ENCODE peak calls at places on chromosomes 2 and 18, in four cellular contexts. One of them, this sample, is unnamed.

GRCh38 chr2:241062342-241063092 is 39.6 kb downstream of the MTERF4 start:
- DNase-seq in IMR-90: no peak
- DNase-seq in AG09309: no peak
- DNase-seq in sigmoid colon: peak
- DNase-seq in this sample: no peak

GRCh38 chr2:45763256-45763655 is 111.8 kb downstream of the PRKCE start:
- DNase-seq in IMR-90: peak
- DNase-seq in sigmoid colon: no peak
- DNase-seq in AG09309: no peak
- DNase-seq in this sample: peak

GRCh38 chr2:172972005-172972619 is 103.5 kb upstream of the MAP3K20 start:
- DNase-seq in sigmoid colon: no peak
- DNase-seq in AG09309: no peak
- DNase-seq in IMR-90: peak
- DNase-seq in this sample: peak

GRCh38 chr18:28040720-28041119 is 136.2 kb downstream of the CDH2 start:
- DNase-seq in IMR-90: peak
- DNase-seq in AG09309: no peak
- DNase-seq in sigmoid colon: no peak
- DNase-seq in this sample: no peak

GRCh38 chr2:120488531-120488930 is 142.6 kb downstream of the INHBB start:
- DNase-seq in sigmoid colon: no peak
- DNase-seq in AG09309: no peak
- DNase-seq in IMR-90: no peak
- DNase-seq in this sample: no peak

GRCh38 chr2:74333175-74333574 is 10.0 kb downstream of the SLC4A5 start:
- DNase-seq in AG09309: peak
- DNase-seq in sigmoid colon: no peak
- DNase-seq in IMR-90: peak
- DNase-seq in this sample: peak

GRCh38 chr18:12639990-12640880 is 17.7 kb downstream of the SPIRE1 start:
- DNase-seq in sigmoid colon: no peak
- DNase-seq in AG09309: no peak
- DNase-seq in IMR-90: peak
- DNase-seq in this sample: peak

GRCh38 chr2:47345584-47345913 is 57.4 kb upstream of the MSH2 start:
- DNase-seq in sigmoid colon: no peak
- DNase-seq in AG09309: no peak
- DNase-seq in IMR-90: no peak
- DNase-seq in this sample: no peak

GRCh38 chr2:176751828-176752227 is 460.8 kb upstream of the HNRNPA3 start:
- DNase-seq in sigmoid colon: no peak
- DNase-seq in AG09309: no peak
- DNase-seq in IMR-90: no peak
- DNase-seq in this sample: no peak

GRCh38 chr2:10810175-10811161 is 2.1 kb downstream of the PDIA6 start:
- DNase-seq in AG09309: no peak
- DNase-seq in sigmoid colon: peak
- DNase-seq in IMR-90: peak
- DNase-seq in this sample: peak

GRCh38 chr2:220653776-220654175 is 918.3 kb downstream of the EPHA4 start:
- DNase-seq in sigmoid colon: no peak
- DNase-seq in AG09309: no peak
- DNase-seq in IMR-90: no peak
- DNase-seq in this sample: no peak

GRCh38 chr2:68952887-68953521 is at the start of gene GKN2:
- DNase-seq in AG09309: no peak
- DNase-seq in sigmoid colon: no peak
- DNase-seq in IMR-90: no peak
- DNase-seq in this sample: no peak

GRCh38 chr18:73670536-73670935 is 477.1 kb downstream of the FBXO15 start:
- DNase-seq in sigmoid colon: no peak
- DNase-seq in AG09309: no peak
- DNase-seq in IMR-90: no peak
- DNase-seq in this sample: no peak

GRCh38 chr2:188902906-188903305 is 71.3 kb upstream of the COL3A1 start:
- DNase-seq in IMR-90: peak
- DNase-seq in sigmoid colon: no peak
- DNase-seq in AG09309: no peak
- DNase-seq in this sample: peak

GRCh38 chr2:21003572-21004180 is 40.2 kb downstream of the APOB start:
- DNase-seq in IMR-90: no peak
- DNase-seq in AG09309: no peak
- DNase-seq in sigmoid colon: no peak
- DNase-seq in this sample: no peak

GRCh38 chr2:28747714-28748113 is 3.9 kb upstream of the PPP1CB start:
- DNase-seq in IMR-90: no peak
- DNase-seq in sigmoid colon: no peak
- DNase-seq in AG09309: no peak
- DNase-seq in this sample: no peak

GRCh38 chr2:2788076-2788475 is 457.0 kb upstream of the MYT1L start:
- DNase-seq in IMR-90: no peak
- DNase-seq in AG09309: no peak
- DNase-seq in sigmoid colon: no peak
- DNase-seq in this sample: no peak
- H3K4me3 ChIP-seq in IMR-90: no peak
- H3K4me3 ChIP-seq in AG09309: no peak
- H3K4me3 ChIP-seq in sigmoid colon: no peak
- H3K4me3 ChIP-seq in this sample: no peak

DNA sequence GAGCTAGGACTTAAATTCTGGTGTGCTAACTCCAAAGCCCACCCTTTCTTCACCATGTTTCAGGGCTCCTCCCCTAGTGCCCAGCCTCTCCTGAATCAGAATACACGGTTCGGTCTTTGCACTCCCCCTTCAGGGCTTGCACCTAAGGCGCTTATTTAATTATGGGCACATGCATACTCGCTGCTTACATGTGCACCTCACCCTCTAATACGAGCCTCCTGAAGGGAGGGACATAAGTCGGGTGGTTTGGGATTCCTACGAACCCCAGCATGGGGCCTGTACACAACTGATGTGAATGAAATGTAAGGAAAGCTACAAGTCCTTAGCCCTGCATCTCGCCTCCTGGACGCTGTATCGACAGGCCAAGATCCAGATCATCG is 435 bp downstream of the IFT172 start:
- DNase-seq in sigmoid colon: no peak
- DNase-seq in AG09309: no peak
- DNase-seq in IMR-90: peak
- DNase-seq in this sample: peak
- TF ChIP-seq CTCF in sigmoid colon: no peak
- TF ChIP-seq CTCF in AG09309: no peak
- TF ChIP-seq CTCF in IMR-90: no peak
- TF ChIP-seq CTCF in this sample: peak

GRCh38 chr18:45724591-45724990 is 610 bp downstream of the SLC14A1 start:
- DNase-seq in AG09309: no peak
- DNase-seq in sigmoid colon: no peak
- DNase-seq in IMR-90: no peak
- DNase-seq in this sample: no peak
- H3K4me3 ChIP-seq in AG09309: peak
- H3K4me3 ChIP-seq in sigmoid colon: no peak
- H3K4me3 ChIP-seq in IMR-90: peak
- H3K4me3 ChIP-seq in this sample: no peak

GRCh38 chr2:77161009-77161408 is 361.2 kb downstream of the LRRTM4 start:
- DNase-seq in sigmoid colon: no peak
- DNase-seq in IMR-90: peak
- DNase-seq in AG09309: no peak
- DNase-seq in this sample: no peak

GRCh38 chr2:77156599-77156998 is 365.6 kb downstream of the LRRTM4 start:
- DNase-seq in AG09309: no peak
- DNase-seq in sigmoid colon: no peak
- DNase-seq in IMR-90: no peak
- DNase-seq in this sample: no peak
- TF ChIP-seq CTCF in AG09309: no peak
- TF ChIP-seq CTCF in sigmoid colon: no peak
- TF ChIP-seq CTCF in IMR-90: no peak
- TF ChIP-seq CTCF in this sample: no peak

GRCh38 chr2:217673555-217674088 is 329.2 kb downstream of the TNS1 start:
- DNase-seq in IMR-90: no peak
- DNase-seq in AG09309: no peak
- DNase-seq in sigmoid colon: no peak
- DNase-seq in this sample: no peak

GRCh38 chr2:217672472-217672871 is 330.3 kb downstream of the TNS1 start:
- DNase-seq in sigmoid colon: no peak
- DNase-seq in IMR-90: no peak
- DNase-seq in AG09309: no peak
- DNase-seq in this sample: no peak

GRCh38 chr2:217671043-217671442 is 331.8 kb downstream of the TNS1 start:
- DNase-seq in sigmoid colon: no peak
- DNase-seq in AG09309: no peak
- DNase-seq in IMR-90: no peak
- DNase-seq in this sample: no peak

GRCh38 chr2:217669831-217670230 is 333.0 kb downstream of the TNS1 start:
- DNase-seq in AG09309: no peak
- DNase-seq in sigmoid colon: no peak
- DNase-seq in IMR-90: peak
- DNase-seq in this sample: no peak

DNA sequence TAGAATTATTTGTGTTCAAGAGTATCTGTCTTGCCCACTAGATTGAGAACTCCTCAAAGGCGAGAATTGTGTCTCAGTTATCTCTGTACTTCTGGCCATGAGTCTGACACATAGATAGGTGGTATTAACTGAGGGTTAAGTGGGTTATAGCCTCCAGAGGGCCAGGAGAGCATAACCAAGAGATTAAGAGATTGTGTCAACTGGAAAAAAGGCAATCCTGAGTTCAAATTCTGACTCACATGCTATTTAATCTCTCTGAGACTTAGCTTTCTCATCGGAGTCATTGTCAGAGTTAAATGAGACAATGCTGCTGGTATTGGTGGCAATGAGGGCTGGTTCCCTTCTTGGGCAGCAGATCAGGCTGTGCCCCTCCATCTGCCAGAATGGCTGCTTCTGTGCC is 330.9 kb downstream of the TNS1 start:
- DNase-seq in AG09309: no peak
- DNase-seq in IMR-90: no peak
- DNase-seq in sigmoid colon: no peak
- DNase-seq in this sample: no peak
- H3K4me3 ChIP-seq in AG09309: no peak
- H3K4me3 ChIP-seq in IMR-90: no peak
- H3K4me3 ChIP-seq in sigmoid colon: no peak
- H3K4me3 ChIP-seq in this sample: no peak

GRCh38 chr2:109216332-109216731 is 87.3 kb downstream of the SH3RF3 start:
- DNase-seq in sigmoid colon: no peak
- DNase-seq in IMR-90: no peak
- DNase-seq in AG09309: no peak
- DNase-seq in this sample: peak
- TF ChIP-seq CTCF in sigmoid colon: no peak
- TF ChIP-seq CTCF in IMR-90: no peak
- TF ChIP-seq CTCF in AG09309: no peak
- TF ChIP-seq CTCF in this sample: no peak

DNA sequence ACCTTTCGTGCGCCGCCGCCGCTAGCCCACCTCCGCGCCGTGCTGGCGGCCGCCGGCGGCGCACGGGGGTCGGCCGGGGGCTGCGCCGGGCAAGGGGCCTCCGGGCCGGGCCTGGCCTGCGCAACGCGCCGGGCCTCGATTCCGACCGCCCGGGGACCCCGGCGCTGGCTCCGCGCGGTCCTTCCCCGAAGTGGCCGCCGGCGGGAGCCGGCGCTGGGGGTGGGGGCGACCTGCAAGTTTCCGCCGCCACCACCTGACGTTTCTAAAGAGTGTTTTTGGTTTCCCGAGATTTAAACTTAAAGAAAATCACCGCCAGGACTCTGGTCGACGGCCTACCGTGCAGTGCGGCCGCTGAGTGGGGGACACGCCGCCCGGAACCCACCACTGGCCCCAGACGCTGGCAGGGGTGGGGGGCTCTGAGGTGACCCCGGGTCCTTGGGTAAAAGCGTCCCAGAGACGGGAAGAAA is 3.8 kb upstream of the GATA6 start:
- DNase-seq in sigmoid colon: no peak
- DNase-seq in AG09309: no peak
- DNase-seq in IMR-90: no peak
- DNase-seq in this sample: no peak
- H3K4me3 ChIP-seq in sigmoid colon: peak
- H3K4me3 ChIP-seq in AG09309: no peak
- H3K4me3 ChIP-seq in IMR-90: no peak
- H3K4me3 ChIP-seq in this sample: no peak

DNA sequence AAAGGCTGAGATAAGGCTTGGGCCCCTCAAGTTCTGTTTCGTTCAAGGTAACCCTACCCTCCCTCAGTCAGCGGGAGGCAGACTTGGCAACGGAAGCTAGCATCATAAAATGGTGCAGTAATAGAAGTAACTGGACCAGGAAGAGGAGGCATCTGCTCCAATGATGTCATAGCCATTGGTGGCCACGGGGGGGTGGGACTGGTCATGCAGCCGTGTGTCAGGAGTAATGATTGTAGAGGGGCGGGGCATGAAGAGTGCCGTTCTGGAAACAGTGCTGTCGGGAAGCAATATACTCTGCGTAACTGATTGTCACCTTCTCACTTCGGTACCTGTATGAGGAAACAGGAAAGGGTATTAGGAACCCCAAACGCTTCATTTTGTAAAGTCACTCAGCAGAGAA is 6.9 kb upstream of the POLR2D start:
- DNase-seq in AG09309: no peak
- DNase-seq in IMR-90: no peak
- DNase-seq in sigmoid colon: no peak
- DNase-seq in this sample: no peak
- TF ChIP-seq CTCF in AG09309: no peak
- TF ChIP-seq CTCF in IMR-90: no peak
- TF ChIP-seq CTCF in sigmoid colon: no peak
- TF ChIP-seq CTCF in this sample: no peak

DNA sequence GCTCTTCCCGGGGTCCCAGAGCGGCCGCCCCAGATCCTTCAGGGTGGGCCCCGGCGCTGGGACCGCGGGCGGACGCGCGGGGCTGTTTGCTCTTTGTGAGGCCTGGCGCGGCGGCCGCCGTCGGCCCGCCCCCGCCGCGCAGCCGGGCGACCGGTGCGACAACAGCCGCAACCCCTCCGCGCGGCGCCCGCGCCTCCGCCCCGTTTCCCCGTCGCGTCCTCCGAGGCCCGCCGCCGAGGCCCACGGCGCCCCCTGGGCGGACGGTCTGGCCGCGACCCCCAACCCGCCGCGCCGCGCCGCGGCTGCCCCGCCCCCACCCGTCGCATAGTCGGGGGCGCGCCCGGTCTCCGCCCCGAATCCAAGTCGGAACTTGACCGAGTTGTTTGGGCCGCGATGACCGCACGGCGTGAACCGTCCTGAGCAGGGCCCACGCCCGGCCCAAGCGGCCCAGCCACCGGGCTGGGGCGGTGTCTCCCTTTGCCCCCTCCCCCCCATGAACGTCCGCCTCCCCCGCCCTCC is 448 bp downstream of the YPEL5 start:
- DNase-seq in IMR-90: no peak
- DNase-seq in AG09309: no peak
- DNase-seq in sigmoid colon: no peak
- DNase-seq in this sample: no peak
- H3K4me3 ChIP-seq in IMR-90: peak
- H3K4me3 ChIP-seq in AG09309: peak
- H3K4me3 ChIP-seq in sigmoid colon: peak
- H3K4me3 ChIP-seq in this sample: peak

GRCh38 chr2:64311948-64312621 is 141.9 kb upstream of the LGALSL start:
- DNase-seq in AG09309: peak
- DNase-seq in sigmoid colon: peak
- DNase-seq in IMR-90: peak
- DNase-seq in this sample: peak
- TF ChIP-seq CTCF in AG09309: peak
- TF ChIP-seq CTCF in sigmoid colon: peak
- TF ChIP-seq CTCF in IMR-90: peak
- TF ChIP-seq CTCF in this sample: peak

This sample was measured in fibroblast of villous mesenchyme.